ENCODE peak calls at places on chromosomes 7 and 10, in nine cellular contexts. M is psoas muscle, K is small intestine, A is brain microvascular endothelial cell, I is IMR-90, S is Peyer's patch, G is transverse colon, P is fibroblast of pulmonary artery, H is heart left ventricle. Q is an unnamed sample.

GRCh38 chr10:110398419-110399162 is 93.9 kb upstream of the SMNDC1 start:
- DNase-seq in M (peak; percentile 52), K (peak; percentile 78), A (peak; percentile 97), I (peak; percentile 98), S (peak; percentile 87), G (peak; percentile 84), P (peak; percentile 98), H (no peak), Q (peak; percentile 90)

GRCh38 chr7:132138817-132139216 is 437.5 kb downstream of the PLXNA4 start:
- DNase-seq in M (no peak), K (no peak), A (no peak), I (no peak), S (no peak), G (no peak), P (no peak), H (no peak), Q (peak; percentile 34)

GRCh38 chr10:93954299-93954698 is 39.4 kb upstream of the PLCE1 start:
- DNase-seq in M (no peak), K (no peak), A (no peak), I (no peak), S (no peak), G (no peak), P (no peak), H (no peak), Q (no peak)

GRCh38 chr10:28842321-28842720 is 165.0 kb downstream of the BAMBI start:
- DNase-seq in M (no peak), K (no peak), A (peak; percentile 87), I (peak; percentile 91), S (no peak), G (no peak), P (peak; percentile 90), H (no peak), Q (peak; percentile 70)

GRCh38 chr7:44066494-44067063 is 1.2 kb upstream of the PGAM2 start:
- DNase-seq in M (peak; percentile 12), K (no peak), A (no peak), I (no peak), S (peak; percentile 47), G (peak; percentile 6), P (no peak), H (no peak), Q (no peak)

GRCh38 chr10:32317795-32318194 is 29.2 kb downstream of the EPC1 start:
- DNase-seq in M (no peak), K (peak; percentile 11), A (no peak), I (no peak), S (no peak), G (no peak), P (no peak), H (no peak), Q (no peak)

GRCh38 chr10:1184541-1185415 is 128.6 kb downstream of the WDR37 start:
- DNase-seq in M (no peak), K (no peak), A (no peak), I (no peak), S (peak; percentile 39), G (no peak), P (no peak), H (no peak), Q (no peak)

GRCh38 chr10:71548494-71548846 is 151.8 kb downstream of the CDH23 start:
- DNase-seq in M (peak; percentile 28), K (peak; percentile 5), A (peak; percentile 46), I (peak; percentile 0), S (no peak), G (no peak), P (peak; percentile 18), H (no peak), Q (peak; percentile 22)

GRCh38 chr7:43756368-43757072 is 2.0 kb upstream of the BLVRA start:
- DNase-seq in M (no peak), K (no peak), A (peak; percentile 60), I (peak; percentile 85), S (no peak), G (no peak), P (peak; percentile 44), H (no peak), Q (peak; percentile 78)

GRCh38 chr10:79286318-79286951 is 60.8 kb upstream of the PPIF start:
- DNase-seq in M (peak; percentile 71), K (peak; percentile 40), A (peak; percentile 63), I (peak; percentile 29), S (peak; percentile 96), G (peak; percentile 87), P (peak; percentile 37), H (peak; percentile 65), Q (peak; percentile 47)

GRCh38 chr7:26675143-26675887 is 189.1 kb downstream of the SKAP2 start:
- DNase-seq in M (no peak), K (no peak), A (no peak), I (peak; percentile 84), S (no peak), G (no peak), P (peak; percentile 18), H (no peak), Q (peak; percentile 32)

GRCh38 chr7:148303295-148304013 is 287.1 kb upstream of the C7orf33 start:
- DNase-seq in M (peak; percentile 76), K (no peak), A (peak; percentile 76), I (no peak), S (peak; percentile 70), G (peak; percentile 39), P (peak; percentile 67), H (peak; percentile 72), Q (peak; percentile 78)

GRCh38 chr7:130008941-130009847 is 42.0 kb downstream of the ZC3HC1 start:
- DNase-seq in M (peak; percentile 17), K (peak; percentile 66), A (peak; percentile 15), I (peak; percentile 62), S (peak; percentile 64), G (peak; percentile 58), P (peak; percentile 36), H (no peak), Q (peak; percentile 51)

GRCh38 chr7:157404845-157405481 is 68.2 kb downstream of the DNAJB6 start:
- DNase-seq in M (peak; percentile 57), K (no peak), A (peak; percentile 89), I (peak; percentile 94), S (no peak), G (no peak), P (peak; percentile 98), H (no peak), Q (peak; percentile 77)

GRCh38 chr7:53437336-53437735 is 401.9 kb downstream of the POM121L12 start:
- DNase-seq in M (no peak), K (no peak), A (no peak), I (no peak), S (no peak), G (no peak), P (no peak), H (no peak), Q (no peak)

GRCh38 chr10:107873007-107873406 is 708.5 kb upstream of the SORCS1 start:
- DNase-seq in M (no peak), K (no peak), A (no peak), I (no peak), S (no peak), G (no peak), P (no peak), H (no peak), Q (no peak)

GRCh38 chr10:43395571-43396060 is 13.4 kb downstream of the HNRNPF start:
- DNase-seq in M (no peak), K (no peak), A (peak; percentile 27), I (peak; percentile 28), S (peak; percentile 67), G (no peak), P (peak; percentile 17), H (no peak), Q (peak; percentile 31)

GRCh38 chr7:156558198-156558597 is 82.4 kb upstream of the RNF32 start:
- DNase-seq in M (no peak), K (no peak), A (peak; percentile 29), I (peak; percentile 81), S (no peak), G (no peak), P (no peak), H (no peak), Q (peak; percentile 61)

GRCh38 chr10:97633921-97634320 is 621 bp upstream of the MORN4 start:
- DNase-seq in M (no peak), K (peak; percentile 16), A (no peak), I (no peak), S (no peak), G (peak; percentile 10), P (peak; percentile 18), H (no peak), Q (no peak)
- H3K4me3 ChIP-seq in M (peak overlapping the region; percentile 91), K (no peak overlapping the region), A (peak overlapping the region; percentile 93), I (no peak overlapping the region), S (peak overlapping the region; percentile 63), G (peak overlapping the region; percentile 58), P (peak overlapping the region; percentile 91), H (peak overlapping the region; percentile 66), Q (no peak overlapping the region)

GRCh38 chr10:133390597-133391248 is 3.2 kb upstream of the MTG1 start:
- DNase-seq in M (no peak), K (no peak), A (no peak), I (no peak), S (peak; percentile 44), G (no peak), P (no peak), H (no peak), Q (no peak)

GRCh38 chr10:133388973-133389818 is 4.8 kb upstream of the MTG1 start:
- DNase-seq in M (no peak), K (peak; percentile 26), A (no peak), I (no peak), S (peak; percentile 88), G (peak; percentile 57), P (no peak), H (peak; percentile 18), Q (no peak)

GRCh38 chr10:133393401-133394063 is 425 bp upstream of the MTG1 start:
- DNase-seq in M (no peak), K (no peak), A (no peak), I (no peak), S (peak; percentile 46), G (no peak), P (no peak), H (no peak), Q (no peak)

GRCh38 chr10:133391761-133392518 is 2.0 kb upstream of the MTG1 start:
- DNase-seq in M (no peak), K (no peak), A (no peak), I (no peak), S (peak; percentile 47), G (no peak), P (no peak), H (no peak), Q (no peak)

GRCh38 chr10:133391249-133391635 is 2.7 kb upstream of the MTG1 start:
- DNase-seq in M (no peak), K (no peak), A (no peak), I (no peak), S (peak; percentile 42), G (no peak), P (no peak), H (no peak), Q (no peak)
- H3K4me3 ChIP-seq in M (no peak overlapping the region), K (no peak overlapping the region), A (no peak overlapping the region), I (no peak overlapping the region), S (no peak overlapping the region), G (no peak overlapping the region), P (no peak overlapping the region), H (no peak overlapping the region), Q (no peak overlapping the region)

DNA sequence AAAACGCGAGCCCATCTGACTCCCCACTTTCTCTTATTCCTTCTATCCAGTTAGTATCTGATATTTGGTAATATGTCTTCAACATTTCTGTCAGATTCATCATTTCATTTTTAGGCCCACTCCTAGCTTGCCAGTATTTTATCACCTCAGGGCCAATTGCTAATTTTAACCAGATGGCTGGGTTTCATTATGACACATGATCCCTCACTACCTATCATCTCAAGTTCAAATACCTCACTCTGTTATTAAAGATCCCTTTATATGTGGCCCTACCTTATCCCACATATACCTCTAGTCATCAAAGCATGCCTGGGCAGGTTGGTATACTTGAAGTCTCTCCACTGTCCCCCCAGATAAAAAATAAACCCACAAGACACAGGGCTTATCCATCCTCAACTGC is 104.9 kb downstream of the RNLS start:
- DNase-seq in M (no peak), K (no peak), A (no peak), I (no peak), S (no peak), G (no peak), P (no peak), H (no peak), Q (no peak)
- H3K4me3 ChIP-seq in M (no peak overlapping the region), K (no peak overlapping the region), A (no peak overlapping the region), I (no peak overlapping the region), S (no peak overlapping the region), G (no peak overlapping the region), P (no peak overlapping the region), H (no peak overlapping the region), Q (no peak overlapping the region)

GRCh38 chr10:132516771-132517725 is 20.5 kb upstream of the INPP5A start:
- DNase-seq in M (peak; percentile 94), K (peak; percentile 73), A (peak; percentile 92), I (peak; percentile 96), S (peak; percentile 82), G (peak; percentile 80), P (peak; percentile 96), H (peak; percentile 96), Q (peak; percentile 95)
- H3K4me3 ChIP-seq in M (peak overlapping the region; percentile 53), K (no peak overlapping the region), A (peak overlapping the region; percentile 9), I (no peak overlapping the region), S (no peak overlapping the region), G (no peak overlapping the region), P (no peak overlapping the region), H (peak overlapping the region; percentile 30), Q (no peak overlapping the region)